ENCODE peak calls at places on chromosomes 3 and 15, in six cellular contexts. V, A, Y, L, F and D are unnamed samples.

GRCh38 chr15:58746174-58746573 is 3.3 kb downstream of the ADAM10 start:
- DNase-seq in Y (no peak), A (no peak), F (no peak), L (no peak), V (no peak), D (no peak)

GRCh38 chr3:49750056-49750455 is 26.3 kb upstream of the GMPPB start:
- DNase-seq in V (no peak), A (no peak), L (peak; percentile 16), F (no peak), Y (no peak), D (no peak)

GRCh38 chr3:48569400-48569799 is 5.8 kb upstream of the UCN2 start:
- DNase-seq in A (no peak), Y (no peak), V (no peak), F (no peak), L (no peak), D (no peak)

GRCh38 chr3:46019707-46020106 is 7.6 kb downstream of the XCR1 start:
- DNase-seq in L (no peak), Y (no peak), V (no peak), A (no peak), F (no peak), D (no peak)

GRCh38 chr3:107431048-107431297 is 53.7 kb downstream of the CCDC54 start:
- DNase-seq in L (no peak), V (no peak), A (no peak), Y (no peak), F (no peak), D (no peak)

GRCh38 chr15:68183886-68184285 is 21.2 kb downstream of the CALML4 start:
- DNase-seq in L (no peak), Y (no peak), A (no peak), F (no peak), V (no peak), D (no peak)

GRCh38 chr15:68655686-68656437 is 77.1 kb downstream of the CORO2B start:
- DNase-seq in Y (no peak), L (no peak), F (peak; percentile 44), A (no peak), V (no peak), D (no peak)

GRCh38 chr3:81363816-81364215 is 397.6 kb downstream of the GBE1 start:
- DNase-seq in A (no peak), V (no peak), Y (no peak), L (no peak), F (no peak), D (no peak)

GRCh38 chr3:50245831-50246516 is 10.0 kb downstream of the GNAI2 start:
- DNase-seq in Y (peak; percentile 89), V (no peak), L (no peak), F (peak; percentile 95), A (no peak), D (no peak)

GRCh38 chr15:58457466-58457965 is 25.7 kb downstream of the LIPC start:
- DNase-seq in A (no peak), L (no peak), F (no peak), V (no peak), Y (no peak), D (no peak)

GRCh38 chr15:60325905-60326304 is 71.9 kb downstream of the ANXA2 start:
- DNase-seq in L (no peak), Y (no peak), V (no peak), F (no peak), A (no peak), D (no peak)

GRCh38 chr15:76945494-76945893 is 13.9 kb downstream of the RCN2 start:
- DNase-seq in F (no peak), A (no peak), V (no peak), Y (no peak), L (no peak), D (no peak)

GRCh38 chr15:56568466-56569167 is 103.7 kb upstream of the MNS1 start:
- DNase-seq in F (no peak), L (no peak), V (no peak), Y (no peak), A (no peak), D (no peak)

GRCh38 chr15:101122806-101123205 is 129.0 kb downstream of the CHSY1 start:
- DNase-seq in L (no peak), A (no peak), Y (no peak), F (no peak), V (no peak), D (no peak)

GRCh38 chr3:64954995-64955636 is 267.3 kb upstream of the ADAMTS9 start:
- DNase-seq in A (no peak), Y (peak; percentile 26), F (peak; percentile 18), L (no peak), V (no peak), D (no peak)

GRCh38 chr3:151708868-151709267 is 24.9 kb upstream of the AADACL2 start:
- DNase-seq in Y (no peak), V (no peak), L (no peak), F (no peak), A (no peak), D (no peak)

GRCh38 chr15:73150831-73151230 is 98.6 kb downstream of the NEO1 start:
- DNase-seq in Y (no peak), L (no peak), V (no peak), F (no peak), A (no peak), D (peak; percentile 81)

GRCh38 chr15:77024273-77025065 is 29.5 kb downstream of the PSTPIP1 start:
- DNase-seq in L (peak; percentile 21), F (peak; percentile 94), Y (peak; percentile 73), V (no peak), A (no peak), D (peak; percentile 58)

GRCh38 chr15:90654233-90655124 is 62.7 kb upstream of the BLM start:
- DNase-seq in V (no peak), Y (no peak), F (no peak), L (no peak), A (no peak), D (no peak)

GRCh38 chr3:188861847-188862740 is 309.7 kb upstream of the TPRG1 start:
- DNase-seq in Y (no peak), L (no peak), F (no peak), A (no peak), V (no peak), D (no peak)

GRCh38 chr15:100525894-100526512 is 2.7 kb downstream of the CERS3 start:
- DNase-seq in Y (no peak), V (no peak), L (no peak), A (no peak), F (no peak), D (no peak)

GRCh38 chr15:37951999-37952398 is 17.6 kb downstream of the TMCO5A start:
- DNase-seq in A (no peak), F (no peak), Y (no peak), V (no peak), L (no peak), D (no peak)
- TF ChIP-seq JUND in A (no peak), F (no peak), Y (no peak), V (no peak), L (no peak), D (no peak)

GRCh38 chr3:106018929-106019328 is 150.1 kb upstream of the CBLB start:
- DNase-seq in L (no peak), F (no peak), V (no peak), Y (no peak), A (no peak), D (no peak)

GRCh38 chr3:106018111-106018510 is 149.3 kb upstream of the CBLB start:
- DNase-seq in A (no peak), F (no peak), Y (no peak), L (no peak), V (no peak), D (no peak)

GRCh38 chr3:106014518-106014917 is 145.7 kb upstream of the CBLB start:
- DNase-seq in V (no peak), Y (no peak), F (no peak), L (no peak), A (no peak), D (no peak)

GRCh38 chr3:106010829-106011228 is 142.0 kb upstream of the CBLB start:
- DNase-seq in Y (no peak), V (no peak), F (no peak), L (no peak), A (no peak), D (no peak)

GRCh38 chr3:106013971-106014370 is 145.2 kb upstream of the CBLB start:
- DNase-seq in L (no peak), V (no peak), Y (peak; percentile 13), F (no peak), A (no peak), D (no peak)
- TF ChIP-seq JUND in L (no peak), V (no peak), Y (no peak), F (no peak), A (no peak), D (no peak)

DNA sequence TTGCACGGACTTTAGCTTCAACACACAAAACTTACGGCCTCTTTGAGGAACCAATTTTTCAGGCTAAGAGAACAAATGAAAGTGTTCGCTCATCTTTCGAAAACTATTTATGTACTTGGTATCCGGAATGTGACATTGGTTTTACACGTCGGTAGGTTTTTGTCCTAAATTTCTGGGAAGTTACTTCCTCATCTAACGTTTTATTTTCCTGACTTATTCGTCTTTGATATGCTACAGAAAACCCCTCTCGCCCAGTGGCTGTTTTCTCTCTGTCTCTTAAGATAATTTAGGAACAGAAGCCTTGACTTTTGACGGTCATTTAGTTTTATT is 879 bp upstream of the GREM1 start:
- DNase-seq in A (no peak), V (no peak), L (no peak), Y (no peak), F (no peak), D (no peak)
- TF ChIP-seq JUND in A (no peak), V (no peak), L (no peak), Y (no peak), F (no peak), D (no peak)

GRCh38 chr15:29698030-29698701 is 124.1 kb downstream of the TJP1 start:
- DNase-seq in Y (no peak), V (no peak), F (no peak), L (peak; percentile 61), A (peak; percentile 68), D (no peak)
- TF ChIP-seq JUND in Y (no peak), V (no peak), F (peak; percentile 56), L (no peak), A (peak; percentile 71), D (no peak)

DNA sequence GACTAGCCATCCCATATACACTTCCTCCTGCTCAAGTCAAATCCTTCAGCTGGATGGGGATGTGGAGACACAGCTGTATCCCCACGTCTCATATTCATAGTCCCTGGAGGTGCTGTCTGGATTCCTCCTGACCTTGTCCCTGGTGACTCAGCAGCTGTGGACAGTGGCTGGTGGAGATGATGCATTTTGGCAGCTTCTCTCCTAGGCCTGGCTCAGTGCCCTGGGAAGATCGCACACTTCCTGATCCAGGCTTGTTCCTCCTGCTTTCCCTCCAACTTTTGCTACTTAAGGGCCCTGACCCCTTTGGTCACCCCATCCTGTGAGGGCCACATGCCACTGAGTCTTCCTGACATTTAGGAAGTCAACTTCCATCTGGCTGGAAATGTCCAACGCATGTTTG is 44.4 kb downstream of the ADAMTSL3 start:
- DNase-seq in Y (no peak), A (no peak), F (no peak), L (no peak), V (no peak), D (no peak)
- TF ChIP-seq JUND in Y (no peak), A (no peak), F (no peak), L (no peak), V (no peak), D (no peak)